ENCODE peak calls at places on chromosomes 3 and 15, in six cellular contexts. U is H9, J is neuronal stem cell, I is H1, P is IMR-90, B is mesenchymal stem cell. E is an unnamed sample.

GRCh38 chr3:88385090-88385489 is 235.3 kb downstream of the C3orf38 start:
- DNase-seq in B (no peak), I (peak), P (no peak), J (no peak), U (no peak), E (no peak)

GRCh38 chr15:59420986-59421618 is 16.9 kb upstream of the FAM81A start:
- DNase-seq in I (peak), J (no peak), P (peak), B (peak), U (peak), E (peak)

GRCh38 chr15:75727031-75727531 is 14.4 kb upstream of the CSPG4 start:
- DNase-seq in J (no peak), U (no peak), B (no peak), I (no peak), P (no peak), E (no peak)

GRCh38 chr3:43286886-43287301 is 554 bp downstream of the SNRK start:
- DNase-seq in J (no peak), I (no peak), P (no peak), B (peak), U (no peak), E (peak)

GRCh38 chr3:32794487-32795308 is 23.1 kb upstream of the TRIM71 start:
- DNase-seq in I (no peak), P (peak), J (no peak), U (no peak), B (peak), E (no peak)

GRCh38 chr3:30199096-30199734 is 407.2 kb upstream of the TGFBR2 start:
- DNase-seq in P (peak), U (peak), B (peak), I (peak), J (peak), E (peak)

GRCh38 chr15:48614051-48614450 is 31.5 kb downstream of the FBN1 start:
- DNase-seq in U (no peak), P (no peak), B (no peak), I (no peak), J (no peak), E (no peak)

GRCh38 chr3:122991236-122991985 is 36.2 kb downstream of the SEMA5B start:
- DNase-seq in I (no peak), P (no peak), B (no peak), J (no peak), U (no peak), E (peak)

GRCh38 chr3:192915306-192915705 is 2.4 kb downstream of the MB21D2 start:
- DNase-seq in B (peak), I (no peak), P (peak), U (peak), J (peak), E (peak)

GRCh38 chr15:57235865-57236264 is 140.4 kb upstream of the CGNL1 start:
- DNase-seq in I (no peak), P (peak), B (peak), J (peak), U (no peak), E (peak)

GRCh38 chr3:149603126-149604074 is 54.4 kb downstream of the WWTR1 start:
- DNase-seq in U (no peak), I (no peak), J (no peak), B (peak), P (peak), E (no peak)

GRCh38 chr3:193605876-193606275 is 12.9 kb downstream of the OPA1 start:
- DNase-seq in J (peak), B (peak), U (peak), P (peak), I (peak), E (peak)

GRCh38 chr15:73331991-73332925 is 36.5 kb downstream of the HCN4 start:
- DNase-seq in J (no peak), P (no peak), B (no peak), I (no peak), U (no peak), E (no peak)

GRCh38 chr3:71591106-71591505 is 7.6 kb upstream of the FOXP1 start:
- DNase-seq in P (peak), I (no peak), J (no peak), B (no peak), U (no peak), E (no peak)

GRCh38 chr3:197135212-197135611 is 105.6 kb upstream of the MELTF start:
- DNase-seq in J (no peak), P (no peak), I (no peak), U (no peak), B (no peak), E (no peak)

GRCh38 chr3:149179225-149179624 is 42.4 kb downstream of the CP start:
- DNase-seq in U (no peak), J (no peak), B (peak), I (no peak), P (peak), E (peak)

GRCh38 chr3:140440446-140440845 is 237.4 kb upstream of the TRIM42 start:
- DNase-seq in P (no peak), J (no peak), B (no peak), U (no peak), I (no peak), E (no peak)

GRCh38 chr3:141840737-141841544 is 35.5 kb upstream of the ATP1B3 start:
- DNase-seq in J (no peak), I (no peak), P (no peak), U (no peak), B (no peak), E (no peak)

GRCh38 chr15:38593523-38593922 is 28.9 kb upstream of the RASGRP1 start:
- DNase-seq in U (no peak), P (no peak), B (no peak), J (no peak), I (no peak), E (peak)

GRCh38 chr3:23406576-23406975 is 203.4 kb downstream of the UBE2E2 start:
- DNase-seq in P (peak), J (no peak), I (no peak), U (no peak), B (no peak), E (no peak)

GRCh38 chr3:48408823-48409281 is 21.0 kb downstream of the PLXNB1 start:
- DNase-seq in J (no peak), U (peak), I (no peak), P (no peak), B (no peak), E (no peak)

GRCh38 chr3:171393032-171393744 is 67.0 kb downstream of the TNIK start:
- DNase-seq in J (no peak), P (peak), U (peak), B (peak), I (peak), E (no peak)
- H3K18ac ChIP-seq in J (no peak), P (peak), U (no peak), B (no peak), I (no peak), E (no peak)

GRCh38 chr15:76938752-76939151 is 7.2 kb downstream of the RCN2 start:
- DNase-seq in P (no peak), U (no peak), B (no peak), J (no peak), I (no peak), E (no peak)

GRCh38 chr15:76935620-76936019 is 4.1 kb downstream of the RCN2 start:
- DNase-seq in I (no peak), U (no peak), J (no peak), B (no peak), P (no peak), E (no peak)

GRCh38 chr15:76932090-76932966 is 779 bp downstream of the RCN2 start:
- DNase-seq in J (no peak), P (peak), I (no peak), U (no peak), B (peak), E (peak)

GRCh38 chr15:76939715-76940114 is 8.2 kb downstream of the RCN2 start:
- DNase-seq in P (peak), J (no peak), U (no peak), I (no peak), B (peak), E (no peak)

DNA sequence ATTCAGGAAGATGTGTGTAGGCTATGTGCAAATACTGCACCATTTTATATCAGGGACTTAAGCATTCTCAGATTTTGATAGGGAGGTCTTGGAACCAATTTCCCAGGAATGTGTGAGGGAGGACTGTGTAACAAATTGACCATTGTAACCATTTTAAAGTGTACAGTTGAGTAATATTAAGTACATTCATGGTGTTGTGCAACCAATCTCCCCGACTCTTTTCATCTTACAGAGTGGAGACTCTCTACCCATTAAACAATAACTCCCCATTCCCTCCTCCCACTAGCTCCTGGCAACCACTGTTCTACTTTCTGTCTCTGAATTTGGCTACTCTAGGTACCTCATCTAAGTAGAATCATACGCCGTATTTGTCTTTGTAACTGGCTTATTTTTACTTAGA is 5.1 kb downstream of the RCN2 start:
- DNase-seq in J (no peak), B (no peak), I (no peak), U (no peak), P (no peak), E (no peak)
- H3K14ac ChIP-seq in J (no peak), B (no peak), I (no peak), U (no peak), P (no peak), E (no peak)

GRCh38 chr3:177427096-177427495 is 229.8 kb upstream of the TBL1XR1 start:
- DNase-seq in B (no peak), P (no peak), U (no peak), J (no peak), I (no peak), E (no peak)

GRCh38 chr3:177429066-177429465 is 231.8 kb upstream of the TBL1XR1 start:
- DNase-seq in J (no peak), I (no peak), P (no peak), U (no peak), B (no peak), E (no peak)

GRCh38 chr3:177426151-177426904 is 229.0 kb upstream of the TBL1XR1 start:
- DNase-seq in P (no peak), J (no peak), B (no peak), U (no peak), I (no peak), E (no peak)

GRCh38 chr3:177429772-177430171 is 232.5 kb upstream of the TBL1XR1 start:
- DNase-seq in U (no peak), I (no peak), P (no peak), J (no peak), B (no peak), E (no peak)

GRCh38 chr3:177427540-177427939 is 230.3 kb upstream of the TBL1XR1 start:
- DNase-seq in P (peak), I (no peak), B (peak), J (no peak), U (no peak), E (no peak)
- H3K4ac ChIP-seq in P (no peak), I (no peak), B (no peak), J (no peak), U (no peak), E (no peak)

DNA sequence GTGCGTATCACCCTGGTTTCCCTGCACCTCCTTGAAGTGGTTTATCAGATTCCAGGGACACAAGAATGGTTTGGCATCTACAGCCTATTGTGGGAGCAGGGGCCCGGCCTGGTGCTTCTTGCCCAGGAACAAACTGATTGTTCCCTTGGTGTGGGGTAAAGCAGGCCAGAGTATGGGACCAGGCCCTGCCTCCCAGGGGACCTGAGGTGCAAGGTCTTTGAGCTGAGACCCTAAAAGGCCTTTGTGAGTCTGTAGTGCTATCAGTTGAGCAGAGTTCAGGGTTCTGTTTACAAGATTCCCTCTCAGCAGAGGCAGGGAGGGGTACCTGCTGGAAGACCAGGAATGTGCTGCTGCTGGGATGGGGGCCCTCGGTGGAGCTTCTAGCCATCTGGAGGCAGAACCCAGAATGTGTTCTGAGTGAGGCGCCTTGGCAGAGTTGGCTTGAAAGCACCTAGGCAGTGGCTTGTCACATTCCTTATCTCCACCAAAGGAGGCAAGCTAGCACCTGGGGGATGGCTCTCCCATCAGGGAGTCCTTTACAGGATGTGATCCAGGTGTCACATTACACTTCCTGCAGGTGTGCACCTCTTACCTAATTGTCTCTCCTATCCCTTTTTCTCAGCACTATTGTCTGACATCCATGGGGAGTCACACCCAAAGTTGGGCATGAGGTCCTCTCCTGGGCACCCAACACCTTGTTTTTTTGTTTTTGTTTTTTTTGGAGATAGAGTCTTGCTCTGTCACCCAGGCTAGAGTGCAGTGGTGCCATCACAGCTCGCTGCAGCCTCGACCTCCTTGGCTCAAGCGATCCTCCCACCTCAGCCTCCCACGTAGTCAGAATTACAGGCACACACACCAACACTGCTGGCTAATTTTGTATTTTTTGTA is 13.1 kb downstream of the FLNB start:
- DNase-seq in J (no peak), I (no peak), U (peak), P (no peak), B (no peak), E (peak)
- H3K18ac ChIP-seq in J (peak), I (peak), U (peak), P (no peak), B (peak), E (peak)

GRCh38 chr3:169245631-169246030 is 417.9 kb downstream of the MECOM start:
- DNase-seq in J (no peak), P (no peak), B (no peak), I (no peak), U (no peak), E (no peak)
- H3K14ac ChIP-seq in J (no peak), P (no peak), B (no peak), I (no peak), U (no peak), E (no peak)

GRCh38 chr3:100710355-100711198 is 1.3 kb downstream of the TFG start:
- DNase-seq in P (peak), I (no peak), B (peak), J (peak), U (peak), E (peak)
- H3K4ac ChIP-seq in P (peak), I (no peak), B (no peak), J (no peak), U (no peak), E (peak)

DNA sequence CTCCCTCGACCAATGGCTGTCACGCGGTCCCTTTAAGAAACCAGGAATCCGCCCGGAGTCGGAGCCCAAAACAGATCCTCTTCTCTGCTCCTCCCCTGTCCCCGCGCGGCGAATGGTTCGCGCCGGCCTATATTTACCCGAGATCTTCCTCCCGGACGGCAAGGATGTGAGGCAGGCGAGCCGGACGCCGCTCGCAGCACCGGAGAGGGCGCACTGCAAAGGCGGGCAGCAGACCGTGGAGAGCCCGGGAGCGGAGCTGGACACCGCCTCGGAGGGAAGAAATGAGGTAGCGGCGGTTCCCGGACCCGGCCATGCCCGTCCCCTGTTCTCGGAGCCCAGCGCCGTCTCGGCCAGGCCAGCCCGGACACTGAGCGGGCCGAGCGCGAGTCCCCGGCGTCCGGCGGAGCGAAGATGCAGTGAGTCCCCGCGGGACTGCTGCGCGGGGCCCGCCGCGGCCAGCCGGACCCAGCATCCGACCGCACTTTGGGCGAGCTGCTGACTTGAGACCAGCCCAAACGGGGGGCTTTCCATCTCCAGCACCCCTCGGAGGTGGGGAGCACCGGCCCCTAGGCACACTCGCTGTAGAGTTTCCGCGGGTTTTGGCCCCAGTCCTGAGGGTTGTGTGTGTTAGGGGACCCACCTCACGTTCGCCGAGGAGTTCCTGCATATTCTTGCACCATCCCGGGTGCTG is at the start of gene FAM43A:
- DNase-seq in I (peak), J (peak), P (peak), U (peak), B (peak), E (peak)
- H3K18ac ChIP-seq in I (peak), J (peak), P (no peak), U (no peak), B (peak), E (no peak)

GRCh38 chr3:4926892-4927291 is 52.3 kb upstream of the BHLHE40 start:
- DNase-seq in J (no peak), B (no peak), P (no peak), U (no peak), I (no peak), E (no peak)
- H3K14ac ChIP-seq in J (no peak), B (no peak), P (no peak), U (no peak), I (no peak), E (no peak)

E was measured in trophoblast cell.